ENCODE peak calls at places on chromosomes 13 and 19, in five cellular contexts. M is HepG2, B is SK-N-SH, A is GM12878, U is HCT116. L is an unnamed sample.

GRCh38 chr19:43638214-43638990 is 1.2 kb downstream of the CADM4 start:
- DNase-seq in M (no peak), B (no peak), A (no peak), U (no peak), L (no peak)

GRCh38 chr19:42113641-42114348 is 18.5 kb downstream of the POU2F2 start:
- DNase-seq in M (peak), B (no peak), A (peak), U (peak), L (no peak)

GRCh38 chr13:21987793-21988192 is 316.9 kb downstream of the FGF9 start:
- DNase-seq in M (no peak), B (no peak), A (no peak), U (no peak), L (no peak)

GRCh38 chr19:8731428-8732169 is 10.2 kb downstream of the OR2Z1 start:
- DNase-seq in M (no peak), B (no peak), A (no peak), U (no peak), L (peak)

GRCh38 chr19:45045671-45046353 is 7.0 kb downstream of the CLASRP start:
- DNase-seq in M (peak), B (no peak), A (no peak), U (no peak), L (no peak)

GRCh38 chr19:52898101-52898500 is 666 bp upstream of the ZNF320 start:
- DNase-seq in M (no peak), B (no peak), A (no peak), U (no peak), L (no peak)

GRCh38 chr19:43727593-43727853 is 11.6 kb downstream of the IRGC start:
- DNase-seq in M (no peak), B (no peak), A (no peak), U (no peak), L (no peak)

GRCh38 chr13:43908156-43909126 is 28.7 kb downstream of the LACC1 start:
- DNase-seq in M (peak), B (peak), A (no peak), U (peak), L (no peak)

GRCh38 chr19:8697671-8698432 is 743 bp downstream of the ACTL9 start:
- DNase-seq in M (no peak), B (peak), A (no peak), U (no peak), L (no peak)

GRCh38 chr19:51365211-51366049 is 758 bp downstream of the ETFB start:
- DNase-seq in M (peak), B (no peak), A (no peak), U (no peak), L (no peak)

GRCh38 chr13:42148538-42148937 is 100.1 kb downstream of the DGKH start:
- DNase-seq in M (no peak), B (no peak), A (no peak), U (no peak), L (no peak)

GRCh38 chr19:3595521-3596061 is 10.3 kb downstream of the GIPC3 start:
- DNase-seq in M (no peak), B (no peak), A (no peak), U (no peak), L (no peak)

GRCh38 chr13:71464673-71465072 is 402.3 kb downstream of the DACH1 start:
- DNase-seq in M (no peak), B (no peak), A (no peak), U (no peak), L (no peak)

GRCh38 chr19:10874019-10874418 is 2.7 kb downstream of the CARM1 start:
- DNase-seq in M (no peak), B (no peak), A (no peak), U (no peak), L (no peak)

GRCh38 chr13:82305588-82305987 is 1576.7 kb downstream of the SLITRK1 start:
- DNase-seq in M (no peak), B (no peak), A (no peak), U (no peak), L (no peak)

GRCh38 chr19:38417544-38418506 is 8.2 kb downstream of the RASGRP4 start:
- DNase-seq in M (no peak), B (no peak), A (no peak), U (peak), L (peak)

GRCh38 chr13:51453308-51453958 is 597 bp upstream of the INTS6 start:
- DNase-seq in M (peak), B (peak), A (peak), U (no peak), L (no peak)

GRCh38 chr19:11278670-11279069 is 16.3 kb upstream of the DOCK6 start:
- DNase-seq in M (no peak), B (no peak), A (no peak), U (no peak), L (no peak)

GRCh38 chr13:89486721-89487120 is 1815.5 kb downstream of the SLITRK5 start:
- DNase-seq in M (no peak), B (no peak), A (no peak), U (no peak), L (no peak)

GRCh38 chr13:44249439-44249838 is 124.2 kb upstream of the SERP2 start:
- DNase-seq in M (no peak), B (no peak), A (no peak), U (no peak), L (peak)

GRCh38 chr13:112774829-112775565 is 85.2 kb downstream of the ATP11A start:
- DNase-seq in M (no peak), B (no peak), A (no peak), U (no peak), L (no peak)

GRCh38 chr13:77213644-77214043 is 113.2 kb downstream of the MYCBP2 start:
- DNase-seq in M (no peak), B (no peak), A (no peak), U (no peak), L (no peak)

GRCh38 chr13:99655351-99656091 is 154.2 kb downstream of the TM9SF2 start:
- DNase-seq in M (peak), B (no peak), A (no peak), U (peak), L (no peak)
- TF ChIP-seq JUND in M (no peak), B (no peak), A (no peak), U (peak), L (no peak)

GRCh38 chr13:79776538-79776937 is 295.6 kb downstream of the NDFIP2 start:
- DNase-seq in M (no peak), B (no peak), A (no peak), U (no peak), L (no peak)
- TF ChIP-seq JUND in M (no peak), B (no peak), A (no peak), U (no peak), L (no peak)

GRCh38 chr19:2199861-2200623 is 36.1 kb downstream of the PLEKHJ1 start:
- DNase-seq in M (no peak), B (no peak), A (no peak), U (no peak), L (no peak)

GRCh38 chr19:2197270-2197669 is 33.5 kb downstream of the DOT1L start:
- DNase-seq in M (no peak), B (no peak), A (no peak), U (no peak), L (no peak)

GRCh38 chr19:2198317-2198716 is 34.6 kb downstream of the DOT1L start:
- DNase-seq in M (no peak), B (no peak), A (no peak), U (no peak), L (no peak)

GRCh38 chr19:2201473-2202148 is 34.5 kb downstream of the PLEKHJ1 start:
- DNase-seq in M (no peak), B (no peak), A (no peak), U (no peak), L (no peak)

DNA sequence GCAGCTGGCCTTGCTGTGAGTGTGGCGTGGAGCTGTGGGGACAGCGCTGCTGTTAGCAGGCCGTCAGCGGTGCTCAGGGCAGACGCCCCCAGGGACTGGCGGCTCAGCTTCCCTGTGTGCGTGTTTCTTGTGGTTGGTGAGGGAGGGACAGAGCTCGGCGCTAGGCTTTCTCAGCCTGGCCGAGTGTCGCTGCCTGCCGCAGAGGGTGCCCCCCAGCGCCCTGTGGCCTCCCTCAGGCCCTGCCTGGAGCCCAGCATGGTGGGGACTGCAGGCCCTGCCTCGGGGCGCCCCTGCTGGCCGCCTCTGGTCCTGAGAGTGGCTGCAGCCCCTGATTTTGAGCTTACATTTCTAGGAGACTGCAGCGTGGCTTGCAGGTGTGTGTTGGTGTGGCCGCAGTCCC is 35.5 kb downstream of the DOT1L start:
- DNase-seq in M (no peak), B (peak), A (no peak), U (no peak), L (no peak)
- TF ChIP-seq JUND in M (no peak), B (no peak), A (no peak), U (no peak), L (no peak)

GRCh38 chr13:75740008-75740407 is 103.9 kb downstream of the LMO7 start:
- DNase-seq in M (no peak), B (no peak), A (no peak), U (no peak), L (no peak)

GRCh38 chr13:75739244-75739868 is 103.2 kb downstream of the LMO7 start:
- DNase-seq in M (no peak), B (no peak), A (peak), U (no peak), L (no peak)

GRCh38 chr13:75745387-75745786 is 109.3 kb downstream of the LMO7 start:
- DNase-seq in M (no peak), B (no peak), A (no peak), U (no peak), L (no peak)

GRCh38 chr13:75748874-75749273 is 112.7 kb downstream of the LMO7 start:
- DNase-seq in M (no peak), B (no peak), A (no peak), U (no peak), L (no peak)

DNA sequence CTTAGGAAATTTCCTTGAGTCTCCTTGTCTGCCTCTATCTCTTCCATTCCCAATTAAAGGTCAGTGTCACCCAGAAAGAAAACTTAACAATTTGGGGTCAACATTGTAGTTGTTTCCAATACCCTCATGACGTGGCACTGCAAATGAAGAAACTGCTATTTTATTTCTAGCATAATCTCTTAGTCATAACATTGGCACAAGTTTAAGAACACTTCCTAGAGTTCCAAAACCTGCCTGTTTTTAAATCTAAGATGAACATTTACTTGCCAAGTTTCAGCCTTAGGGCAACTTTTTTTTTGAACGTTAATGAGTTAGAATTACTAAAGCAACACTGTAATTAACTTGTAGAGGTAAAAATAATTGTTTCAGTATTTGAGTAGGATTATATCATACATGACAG is 108.0 kb downstream of the LMO7 start:
- DNase-seq in M (no peak), B (no peak), A (no peak), U (no peak), L (no peak)
- TF ChIP-seq JUND in M (no peak), B (no peak), A (no peak), U (no peak), L (no peak)

DNA sequence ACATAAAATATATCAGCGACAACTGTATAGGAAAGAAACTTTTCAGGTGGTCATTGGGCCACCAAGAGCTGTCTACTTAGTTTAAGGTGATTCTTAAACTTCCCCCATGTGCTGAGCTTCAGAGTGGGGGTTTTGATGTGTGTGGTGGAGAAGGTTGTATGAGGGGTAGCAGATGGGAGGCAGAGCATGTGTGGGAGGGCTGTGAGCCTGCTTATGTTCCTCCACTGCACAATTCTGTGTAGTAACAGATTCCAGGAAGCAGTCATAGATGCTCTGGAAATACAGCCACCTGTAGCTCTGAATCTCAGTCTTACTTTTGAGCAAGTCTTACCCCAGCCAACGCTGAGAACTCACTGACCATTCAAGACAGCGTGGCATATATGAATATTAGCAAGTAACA is 95.3 kb upstream of the SPATA13 start:
- DNase-seq in M (no peak), B (no peak), A (no peak), U (no peak), L (no peak)
- TF ChIP-seq JUND in M (no peak), B (no peak), A (no peak), U (no peak), L (no peak)

DNA sequence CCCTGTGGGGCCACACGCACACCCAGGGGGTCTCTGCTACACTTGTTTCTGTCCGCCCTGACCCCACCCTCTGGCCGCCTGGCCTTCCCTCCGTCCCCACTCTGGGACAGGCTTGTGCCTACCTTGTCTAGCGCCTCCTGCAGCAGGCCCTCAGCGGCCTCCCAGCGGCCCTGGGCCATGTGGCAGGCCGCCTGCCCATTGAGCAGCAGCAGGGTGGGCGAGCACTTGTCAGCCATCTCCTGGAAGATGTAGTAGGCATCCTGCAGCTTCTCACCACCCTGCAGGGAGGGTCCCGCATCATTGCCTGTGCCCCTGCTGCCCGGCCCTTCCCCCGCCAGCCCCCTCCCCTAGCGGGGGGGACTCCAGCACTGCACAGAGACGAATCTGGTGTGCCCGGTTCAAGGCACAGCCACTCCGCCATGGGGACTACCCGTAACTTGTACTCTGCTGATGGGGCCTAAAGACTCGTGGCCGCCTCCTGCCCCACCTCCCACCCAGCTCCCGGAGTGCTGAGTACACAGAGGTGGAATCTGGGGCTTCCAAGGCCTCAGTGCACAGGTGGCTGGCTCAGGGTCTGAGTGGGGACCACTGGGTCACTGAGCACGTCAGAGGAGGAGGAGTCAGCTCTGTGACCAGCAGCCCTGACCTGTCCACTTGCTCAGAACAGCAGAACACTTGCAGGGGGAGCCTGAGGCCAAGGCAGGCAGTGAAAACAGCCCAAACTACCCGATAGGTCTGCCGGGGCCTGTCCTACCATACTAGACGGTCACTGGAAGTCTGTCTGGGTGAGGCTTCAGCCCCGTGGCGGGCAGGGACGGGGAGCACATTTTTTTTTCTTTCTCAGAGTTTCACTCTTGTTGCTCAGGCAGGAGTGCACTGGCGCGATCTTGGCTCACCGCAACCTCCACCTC is 7.4 kb upstream of the CERS1 start:
- DNase-seq in M (no peak), B (no peak), A (no peak), U (no peak), L (no peak)
- TF ChIP-seq JUND in M (no peak), B (no peak), A (no peak), U (no peak), L (no peak)

GRCh38 chr19:12834418-12834943 is at the start of gene RTBDN:
- DNase-seq in M (no peak), B (no peak), A (no peak), U (no peak), L (peak)

GRCh38 chr19:12825259-12826131 is 8.9 kb downstream of the RTBDN start:
- DNase-seq in M (no peak), B (peak), A (no peak), U (no peak), L (peak)

GRCh38 chr19:12833747-12834417 is 497 bp downstream of the RTBDN start:
- DNase-seq in M (no peak), B (peak), A (no peak), U (no peak), L (no peak)

GRCh38 chr19:12833418-12833746 is 997 bp downstream of the RTBDN start:
- DNase-seq in M (no peak), B (peak), A (no peak), U (no peak), L (no peak)

GRCh38 chr19:12828494-12828893 is 5.9 kb downstream of the RTBDN start:
- DNase-seq in M (peak), B (peak), A (no peak), U (no peak), L (peak)
- TF ChIP-seq JUND in M (no peak), B (no peak), A (no peak), U (no peak), L (no peak)

L was measured in T47D.